ENCODE peak calls at places on chromosomes 5 and 9, in six cellular contexts. One of them, this sample, is unnamed.

GRCh38 chr9:5900622-5901021 is 9.9 kb downstream of the MLANA start:
- DNase-seq in endothelial cell of umbilical vein: no peak
- DNase-seq in SJSA1: no peak
- DNase-seq in hepatocyte: no peak
- DNase-seq in colonic mucosa: no peak
- DNase-seq in A549: no peak
- DNase-seq in this sample: no peak

GRCh38 chr5:134100283-134101011 is 14.0 kb upstream of the TCF7 start:
- DNase-seq in endothelial cell of umbilical vein: no peak
- DNase-seq in SJSA1: peak; percentile 91
- DNase-seq in hepatocyte: peak; percentile 63
- DNase-seq in colonic mucosa: no peak
- DNase-seq in A549: peak; percentile 27
- DNase-seq in this sample: peak; percentile 68

GRCh38 chr5:72377920-72378635 is 57.9 kb downstream of the PTCD2 start:
- DNase-seq in endothelial cell of umbilical vein: no peak
- DNase-seq in SJSA1: no peak
- DNase-seq in hepatocyte: no peak
- DNase-seq in colonic mucosa: no peak
- DNase-seq in A549: no peak
- DNase-seq in this sample: no peak

GRCh38 chr5:81078930-81079329 is 118.8 kb downstream of the RASGRF2 start:
- DNase-seq in endothelial cell of umbilical vein: no peak
- DNase-seq in SJSA1: no peak
- DNase-seq in hepatocyte: no peak
- DNase-seq in colonic mucosa: no peak
- DNase-seq in A549: no peak
- DNase-seq in this sample: no peak

GRCh38 chr5:20538341-20538740 is 550.3 kb upstream of the CDH18 start:
- DNase-seq in endothelial cell of umbilical vein: no peak
- DNase-seq in SJSA1: no peak
- DNase-seq in hepatocyte: no peak
- DNase-seq in colonic mucosa: no peak
- DNase-seq in A549: no peak
- DNase-seq in this sample: no peak

GRCh38 chr9:34332370-34332964 is 3.1 kb downstream of the NUDT2 start:
- DNase-seq in endothelial cell of umbilical vein: peak; percentile 67
- DNase-seq in SJSA1: no peak
- DNase-seq in hepatocyte: peak; percentile 71
- DNase-seq in colonic mucosa: no peak
- DNase-seq in A549: peak; percentile 67
- DNase-seq in this sample: no peak

GRCh38 chr9:12162101-12162500 is 531.1 kb upstream of the TYRP1 start:
- DNase-seq in endothelial cell of umbilical vein: no peak
- DNase-seq in SJSA1: no peak
- DNase-seq in hepatocyte: no peak
- DNase-seq in colonic mucosa: no peak
- DNase-seq in A549: no peak
- DNase-seq in this sample: no peak

GRCh38 chr5:99104538-99105132 is 175.8 kb upstream of the CHD1 start:
- DNase-seq in endothelial cell of umbilical vein: peak; percentile 67
- DNase-seq in SJSA1: peak; percentile 26
- DNase-seq in hepatocyte: peak; percentile 64
- DNase-seq in colonic mucosa: no peak
- DNase-seq in A549: peak; percentile 31
- DNase-seq in this sample: peak; percentile 31

GRCh38 chr5:127804886-127805426 is 101.8 kb downstream of the CCDC192 start:
- DNase-seq in endothelial cell of umbilical vein: no peak
- DNase-seq in SJSA1: no peak
- DNase-seq in hepatocyte: no peak
- DNase-seq in colonic mucosa: no peak
- DNase-seq in A549: no peak
- DNase-seq in this sample: no peak

GRCh38 chr9:134625361-134626140 is 16.1 kb upstream of the COL5A1 start:
- DNase-seq in endothelial cell of umbilical vein: peak; percentile 46
- DNase-seq in SJSA1: no peak
- DNase-seq in hepatocyte: no peak
- DNase-seq in colonic mucosa: no peak
- DNase-seq in A549: no peak
- DNase-seq in this sample: no peak

GRCh38 chr9:29332789-29333188 is 1759.5 kb upstream of the C9orf72 start:
- DNase-seq in endothelial cell of umbilical vein: no peak
- DNase-seq in SJSA1: no peak
- DNase-seq in hepatocyte: no peak
- DNase-seq in colonic mucosa: no peak
- DNase-seq in A549: peak; percentile 73
- DNase-seq in this sample: no peak

GRCh38 chr5:140018096-140018481 is 25.0 kb downstream of the NRG2 start:
- DNase-seq in endothelial cell of umbilical vein: no peak
- DNase-seq in SJSA1: no peak
- DNase-seq in hepatocyte: no peak
- DNase-seq in colonic mucosa: no peak
- DNase-seq in A549: no peak
- DNase-seq in this sample: no peak

GRCh38 chr5:58201922-58202648 is 257.8 kb downstream of the PLK2 start:
- DNase-seq in endothelial cell of umbilical vein: no peak
- DNase-seq in SJSA1: no peak
- DNase-seq in hepatocyte: no peak
- DNase-seq in colonic mucosa: no peak
- DNase-seq in A549: no peak
- DNase-seq in this sample: no peak

GRCh38 chr9:117644607-117645244 is 59.5 kb upstream of the TLR4 start:
- DNase-seq in endothelial cell of umbilical vein: peak; percentile 86
- DNase-seq in SJSA1: peak; percentile 66
- DNase-seq in hepatocyte: peak; percentile 74
- DNase-seq in colonic mucosa: peak; percentile 77
- DNase-seq in A549: peak; percentile 68
- DNase-seq in this sample: peak; percentile 20

GRCh38 chr9:16236882-16237281 is 633.6 kb downstream of the BNC2 start:
- DNase-seq in endothelial cell of umbilical vein: no peak
- DNase-seq in SJSA1: no peak
- DNase-seq in hepatocyte: no peak
- DNase-seq in colonic mucosa: no peak
- DNase-seq in A549: no peak
- DNase-seq in this sample: no peak

GRCh38 chr9:130535818-130536521 is 43.4 kb upstream of the FUBP3 start:
- DNase-seq in endothelial cell of umbilical vein: peak; percentile 8
- DNase-seq in SJSA1: no peak
- DNase-seq in hepatocyte: peak; percentile 76
- DNase-seq in colonic mucosa: no peak
- DNase-seq in A549: no peak
- DNase-seq in this sample: no peak

GRCh38 chr9:103707181-103707580 is 386.9 kb upstream of the SMC2 start:
- DNase-seq in endothelial cell of umbilical vein: no peak
- DNase-seq in SJSA1: no peak
- DNase-seq in hepatocyte: no peak
- DNase-seq in colonic mucosa: no peak
- DNase-seq in A549: no peak
- DNase-seq in this sample: no peak

GRCh38 chr9:136138566-136138965 is 19.9 kb upstream of the TMEM250 start:
- DNase-seq in endothelial cell of umbilical vein: peak; percentile 21
- DNase-seq in SJSA1: no peak
- DNase-seq in hepatocyte: peak; percentile 66
- DNase-seq in colonic mucosa: peak; percentile 45
- DNase-seq in A549: peak; percentile 69
- DNase-seq in this sample: peak; percentile 15

GRCh38 chr5:145246961-145247744 is 588.0 kb downstream of the PRELID2 start:
- DNase-seq in endothelial cell of umbilical vein: no peak
- DNase-seq in SJSA1: no peak
- DNase-seq in hepatocyte: no peak
- DNase-seq in colonic mucosa: no peak
- DNase-seq in A549: no peak
- DNase-seq in this sample: no peak

GRCh38 chr9:132472199-132472598 is 62.2 kb downstream of the CFAP77 start:
- DNase-seq in endothelial cell of umbilical vein: no peak
- DNase-seq in SJSA1: no peak
- DNase-seq in hepatocyte: no peak
- DNase-seq in colonic mucosa: no peak
- DNase-seq in A549: no peak
- DNase-seq in this sample: no peak

GRCh38 chr9:133976888-133977287 is 15.2 kb downstream of the VAV2 start:
- DNase-seq in endothelial cell of umbilical vein: no peak
- DNase-seq in SJSA1: no peak
- DNase-seq in hepatocyte: no peak
- DNase-seq in colonic mucosa: no peak
- DNase-seq in A549: no peak
- DNase-seq in this sample: no peak

GRCh38 chr9:134571946-134572914 is 69.4 kb upstream of the COL5A1 start:
- DNase-seq in endothelial cell of umbilical vein: no peak
- DNase-seq in SJSA1: peak; percentile 21
- DNase-seq in hepatocyte: no peak
- DNase-seq in colonic mucosa: peak; percentile 15
- DNase-seq in A549: no peak
- DNase-seq in this sample: no peak

GRCh38 chr5:10797246-10797645 is 36.2 kb upstream of the DAP start:
- DNase-seq in endothelial cell of umbilical vein: no peak
- DNase-seq in SJSA1: no peak
- DNase-seq in hepatocyte: no peak
- DNase-seq in colonic mucosa: no peak
- DNase-seq in A549: no peak
- DNase-seq in this sample: no peak

GRCh38 chr5:9370256-9370655 is 175.6 kb downstream of the SEMA5A start:
- DNase-seq in endothelial cell of umbilical vein: no peak
- DNase-seq in SJSA1: no peak
- DNase-seq in hepatocyte: no peak
- DNase-seq in colonic mucosa: no peak
- DNase-seq in A549: no peak
- DNase-seq in this sample: no peak

GRCh38 chr5:72842816-72843215 is 26.4 kb downstream of the TNPO1 start:
- DNase-seq in endothelial cell of umbilical vein: peak; percentile 92
- DNase-seq in SJSA1: peak; percentile 36
- DNase-seq in hepatocyte: peak; percentile 27
- DNase-seq in colonic mucosa: peak; percentile 25
- DNase-seq in A549: peak; percentile 92
- DNase-seq in this sample: no peak

GRCh38 chr9:133102190-133103021 is 18.6 kb downstream of the RALGDS start:
- DNase-seq in endothelial cell of umbilical vein: no peak
- DNase-seq in SJSA1: no peak
- DNase-seq in hepatocyte: no peak
- DNase-seq in colonic mucosa: no peak
- DNase-seq in A549: no peak
- DNase-seq in this sample: no peak

GRCh38 chr9:86563350-86563749 is 209.1 kb upstream of the TUT7 start:
- DNase-seq in endothelial cell of umbilical vein: no peak
- DNase-seq in SJSA1: peak; percentile 34
- DNase-seq in hepatocyte: peak; percentile 27
- DNase-seq in colonic mucosa: no peak
- DNase-seq in A549: no peak
- DNase-seq in this sample: no peak

GRCh38 chr9:6984941-6985578 is 227.3 kb downstream of the KDM4C start:
- DNase-seq in endothelial cell of umbilical vein: no peak
- DNase-seq in SJSA1: no peak
- DNase-seq in hepatocyte: no peak
- DNase-seq in colonic mucosa: no peak
- DNase-seq in A549: no peak
- DNase-seq in this sample: no peak

GRCh38 chr9:6987381-6987780 is 229.6 kb downstream of the KDM4C start:
- DNase-seq in endothelial cell of umbilical vein: no peak
- DNase-seq in SJSA1: no peak
- DNase-seq in hepatocyte: no peak
- DNase-seq in colonic mucosa: no peak
- DNase-seq in A549: no peak
- DNase-seq in this sample: no peak

DNA sequence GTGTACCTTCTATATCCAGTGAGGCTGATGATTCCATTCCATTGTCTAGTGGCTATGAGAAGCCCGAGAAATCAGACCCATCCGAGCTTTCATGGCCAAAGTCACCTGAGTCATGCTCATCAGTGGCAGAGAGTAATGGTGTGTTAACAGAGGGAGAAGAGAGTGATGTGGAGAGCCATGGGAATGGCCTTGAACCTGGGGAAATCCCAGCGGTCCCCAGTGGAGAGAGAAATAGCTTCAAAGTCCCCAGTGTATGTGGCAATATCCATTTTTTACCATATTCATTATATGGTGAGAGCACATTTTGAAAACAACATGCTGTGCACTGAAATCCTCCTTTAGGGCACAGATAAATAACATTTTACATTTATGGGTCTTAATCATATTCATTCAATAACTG is 228.6 kb downstream of the KDM4C start:
- DNase-seq in endothelial cell of umbilical vein: no peak
- DNase-seq in SJSA1: no peak
- DNase-seq in hepatocyte: no peak
- DNase-seq in colonic mucosa: no peak
- DNase-seq in A549: no peak
- DNase-seq in this sample: no peak
- H3K4me1 ChIP-seq in endothelial cell of umbilical vein: no peaks in the 10 kb centered on the region
- H3K4me1 ChIP-seq in SJSA1: no peaks in the 10 kb centered on the region
- H3K4me1 ChIP-seq in hepatocyte: no peaks in the 10 kb centered on the region
- H3K4me1 ChIP-seq in colonic mucosa: no peaks in the 10 kb centered on the region
- H3K4me1 ChIP-seq in A549: no peaks in the 10 kb centered on the region
- H3K4me1 ChIP-seq in this sample: no peaks in the 10 kb centered on the region

DNA sequence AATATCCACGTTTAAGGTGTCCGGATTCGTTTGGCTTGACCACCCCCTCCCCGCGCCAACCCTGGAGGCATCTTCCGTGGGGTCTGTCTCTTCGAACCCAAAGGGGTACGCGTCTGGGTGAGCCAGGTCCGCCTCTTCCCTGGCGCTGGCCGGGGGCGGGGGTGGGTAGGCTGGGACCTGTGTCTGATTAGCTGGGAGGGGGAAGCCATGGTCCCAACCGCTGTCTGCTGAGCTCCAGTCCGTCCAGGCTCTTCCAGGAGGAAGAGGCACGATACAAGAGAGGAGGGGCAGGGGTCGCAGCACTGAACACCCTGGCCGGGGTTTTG is at the start of gene LVRN:
- DNase-seq in endothelial cell of umbilical vein: no peak
- DNase-seq in SJSA1: no peak
- DNase-seq in hepatocyte: no peak
- DNase-seq in colonic mucosa: no peak
- DNase-seq in A549: no peak
- DNase-seq in this sample: no peak
- H3K4me3 ChIP-seq in endothelial cell of umbilical vein: peak within 1 kb of the TSS; percentile 32
- H3K4me3 ChIP-seq in SJSA1: no peak within 1 kb of the TSS
- H3K4me3 ChIP-seq in hepatocyte: no peak within 1 kb of the TSS
- H3K4me3 ChIP-seq in colonic mucosa: peak within 1 kb of the TSS; percentile 3
- H3K4me3 ChIP-seq in A549: peak within 1 kb of the TSS; percentile 21
- H3K4me3 ChIP-seq in this sample: no peak within 1 kb of the TSS

GRCh38 chr9:438066-438465 is 223.4 kb downstream of the DOCK8 start:
- DNase-seq in endothelial cell of umbilical vein: no peak
- DNase-seq in SJSA1: no peak
- DNase-seq in hepatocyte: no peak
- DNase-seq in colonic mucosa: no peak
- DNase-seq in A549: no peak
- DNase-seq in this sample: no peak
- H3K27ac ChIP-seq in endothelial cell of umbilical vein: no peak overlapping the region
- H3K27ac ChIP-seq in SJSA1: peak overlapping the region; percentile 75
- H3K27ac ChIP-seq in hepatocyte: peak overlapping the region; percentile 86
- H3K27ac ChIP-seq in colonic mucosa: peak overlapping the region; percentile 5
- H3K27ac ChIP-seq in A549: peak overlapping the region; percentile 7
- H3K27ac ChIP-seq in this sample: no peak overlapping the region

DNA sequence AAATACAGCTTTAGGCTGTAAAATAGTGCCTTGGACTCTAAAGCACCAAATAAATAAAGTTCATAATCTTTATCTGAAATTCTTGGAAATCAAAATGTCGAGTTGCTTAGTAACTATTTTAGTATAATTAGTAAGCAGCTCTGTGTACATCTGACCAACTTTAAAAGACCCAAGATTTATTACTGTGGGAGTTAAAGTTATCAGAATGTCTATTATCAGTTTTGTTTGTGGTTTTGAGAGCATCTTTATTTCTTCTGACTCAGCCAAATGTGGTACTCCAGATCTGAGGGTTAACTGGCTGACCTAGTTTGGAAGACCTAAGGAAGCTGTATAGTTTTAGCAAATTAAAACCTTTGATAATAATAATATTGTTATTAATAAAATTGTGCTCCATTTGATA is 81.2 kb downstream of the PRLR start:
- DNase-seq in endothelial cell of umbilical vein: no peak
- DNase-seq in SJSA1: no peak
- DNase-seq in hepatocyte: no peak
- DNase-seq in colonic mucosa: no peak
- DNase-seq in A549: no peak
- DNase-seq in this sample: no peak
- H3K4me1 ChIP-seq in endothelial cell of umbilical vein: no peaks in the 10 kb centered on the region
- H3K4me1 ChIP-seq in SJSA1: peaks cover 5% of the 10 kb centered on the region
- H3K4me1 ChIP-seq in hepatocyte: no peaks in the 10 kb centered on the region
- H3K4me1 ChIP-seq in colonic mucosa: no peaks in the 10 kb centered on the region
- H3K4me1 ChIP-seq in A549: no peaks in the 10 kb centered on the region
- H3K4me1 ChIP-seq in this sample: no peaks in the 10 kb centered on the region

This sample was measured in CD4-positive, CD25-positive, alpha-beta regulatory T cell.